ENCODE peak calls at places on chromosomes 7 and 10, in six cellular contexts. M is IMR-90, O is mesenchymal stem cell, X is neuronal stem cell, J is H1, L is H9. B is an unnamed sample.

GRCh38 chr10:132637477-132638129 is 100.0 kb downstream of the INPP5A start:
- DNase-seq in J (no peak), M (peak), L (peak), X (peak), O (peak), B (peak)

GRCh38 chr10:114916653-114917052 is 21.3 kb upstream of the TRUB1 start:
- DNase-seq in X (no peak), M (no peak), L (no peak), J (no peak), O (no peak), B (no peak)

GRCh38 chr10:114611617-114612016 is 46.5 kb downstream of the ABLIM1 start:
- DNase-seq in X (no peak), J (no peak), M (peak), L (no peak), O (peak), B (no peak)

GRCh38 chr10:128633864-128634541 is 507.8 kb upstream of the MKI67 start:
- DNase-seq in J (no peak), X (no peak), L (no peak), O (no peak), M (no peak), B (no peak)

GRCh38 chr7:39951156-39951942 is 1.3 kb downstream of the CDK13 start:
- DNase-seq in J (no peak), O (peak), M (peak), X (peak), L (peak), B (peak)

GRCh38 chr10:13120786-13121499 is 21.0 kb downstream of the OPTN start:
- DNase-seq in J (no peak), X (no peak), L (no peak), M (no peak), O (no peak), B (no peak)

GRCh38 chr7:136009488-136010079 is 32.4 kb upstream of the MTPN start:
- DNase-seq in O (peak), L (no peak), X (peak), J (no peak), M (peak), B (peak)

GRCh38 chr10:7311256-7312178 is 99.3 kb downstream of the SFMBT2 start:
- DNase-seq in J (no peak), L (no peak), M (peak), O (peak), X (no peak), B (no peak)

GRCh38 chr10:45461034-45461433 is 87.0 kb downstream of the ALOX5 start:
- DNase-seq in L (no peak), O (no peak), X (no peak), J (no peak), M (peak), B (peak)

GRCh38 chr10:46556515-46557318 is at the start of gene GPRIN2:
- DNase-seq in O (no peak), X (peak), L (peak), M (no peak), J (peak), B (no peak)

GRCh38 chr7:99312316-99313203 is 13.1 kb upstream of the ARPC1A start:
- DNase-seq in M (peak), J (no peak), O (peak), L (peak), X (peak), B (peak)

GRCh38 chr10:77287647-77288120 is 349.9 kb downstream of the KCNMA1 start:
- DNase-seq in M (no peak), L (no peak), O (peak), X (no peak), J (no peak), B (no peak)

GRCh38 chr10:101721806-101722205 is 26.8 kb upstream of the FBXW4 start:
- DNase-seq in J (no peak), L (no peak), M (no peak), X (no peak), O (no peak), B (peak)

GRCh38 chr10:58807631-58808024 is 295.0 kb downstream of the BICC1 start:
- DNase-seq in O (no peak), X (no peak), J (no peak), L (no peak), M (peak), B (no peak)

GRCh38 chr7:95976369-95976768 is 204.0 kb downstream of the DYNC1I1 start:
- DNase-seq in X (no peak), J (no peak), O (no peak), M (no peak), L (no peak), B (no peak)

GRCh38 chr10:63268798-63269503 is 135.8 kb downstream of the NRBF2 start:
- DNase-seq in L (peak), O (peak), J (peak), X (peak), M (peak), B (peak)

GRCh38 chr7:122942765-122943164 is 52.7 kb downstream of the TAS2R16 start:
- DNase-seq in O (no peak), X (no peak), J (no peak), M (no peak), L (no peak), B (no peak)

GRCh38 chr7:122944682-122945303 is 50.7 kb downstream of the TAS2R16 start:
- DNase-seq in L (no peak), M (no peak), O (no peak), J (no peak), X (no peak), B (no peak)

DNA sequence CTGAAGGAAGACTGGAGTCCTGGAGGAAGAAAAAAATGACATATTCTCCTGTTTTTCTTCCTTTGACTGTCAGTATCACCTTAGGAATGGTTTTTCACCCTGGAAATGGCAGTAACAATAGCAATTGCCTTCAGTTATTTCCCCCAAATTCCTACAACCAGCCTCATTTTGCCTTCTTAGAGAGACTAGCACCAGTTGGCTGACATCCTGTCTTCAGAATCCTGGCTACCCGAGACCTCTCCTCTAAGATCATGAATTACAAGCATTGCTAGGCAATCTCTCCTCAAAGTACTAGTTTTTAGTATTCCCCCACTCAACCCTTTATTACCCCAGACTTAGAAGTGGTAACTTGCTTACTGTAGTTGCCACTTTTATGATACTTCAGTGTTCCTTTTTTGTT is 53.4 kb downstream of the TAS2R16 start:
- DNase-seq in O (no peak), M (no peak), X (no peak), L (no peak), J (no peak), B (no peak)
- H4K91ac ChIP-seq in O (no peak), M (no peak), X (no peak), L (no peak), J (no peak), B (no peak)

DNA sequence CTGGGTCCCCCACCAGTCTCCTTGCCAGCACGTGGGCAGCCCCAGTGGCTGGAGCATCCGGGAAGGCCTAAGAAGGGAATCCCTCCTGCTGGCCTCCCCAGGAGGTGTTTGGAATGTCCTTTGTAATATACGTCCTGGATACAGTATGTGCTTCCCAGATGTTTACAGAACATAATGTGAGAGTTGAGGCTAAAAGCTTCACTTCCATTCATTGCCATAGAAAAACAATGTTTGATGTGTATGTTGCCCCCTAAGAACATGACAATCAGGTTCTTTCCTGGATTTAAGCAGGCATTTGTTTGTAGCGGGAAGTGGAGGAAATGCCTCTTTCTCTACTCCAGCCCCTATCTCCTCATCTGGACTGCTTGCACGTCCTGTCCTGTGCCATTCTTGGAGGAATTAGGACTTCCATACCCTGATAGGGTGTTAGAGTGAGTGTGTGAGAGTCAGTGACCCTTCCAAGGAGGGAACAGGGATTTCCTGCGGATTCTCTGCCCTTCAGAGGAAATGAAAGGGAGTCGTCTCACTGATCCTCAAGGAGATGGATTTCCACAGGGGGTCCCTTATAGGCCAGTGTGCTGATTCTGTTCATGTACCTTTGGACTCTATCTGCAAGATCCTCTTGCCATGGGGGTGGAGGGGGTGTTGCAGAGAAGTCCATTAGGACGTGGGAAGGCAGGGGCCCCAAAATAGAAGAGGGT is 1.2 kb downstream of the IGFBP1 start:
- DNase-seq in X (no peak), L (no peak), J (no peak), M (no peak), O (peak), B (no peak)
- H4K91ac ChIP-seq in X (no peak), L (no peak), J (no peak), M (no peak), O (no peak), B (no peak)

GRCh38 chr7:50309736-50310135 is 5.2 kb downstream of the IKZF1 start:
- DNase-seq in L (no peak), X (no peak), O (no peak), J (no peak), M (no peak), B (no peak)

GRCh38 chr7:50312589-50313162 is 8.2 kb downstream of the IKZF1 start:
- DNase-seq in X (no peak), M (no peak), J (no peak), O (no peak), L (no peak), B (no peak)

GRCh38 chr7:50310361-50310760 is 5.8 kb downstream of the IKZF1 start:
- DNase-seq in O (no peak), X (no peak), M (no peak), L (no peak), J (no peak), B (no peak)

GRCh38 chr7:50314778-50315177 is 10.3 kb downstream of the IKZF1 start:
- DNase-seq in M (no peak), L (no peak), X (no peak), J (no peak), O (no peak), B (no peak)

GRCh38 chr7:50312176-50312575 is 7.7 kb downstream of the IKZF1 start:
- DNase-seq in X (no peak), M (no peak), O (no peak), L (no peak), J (no peak), B (no peak)
- H4K91ac ChIP-seq in X (no peak), M (no peak), O (no peak), L (no peak), J (no peak), B (no peak)

GRCh38 chr10:105611244-105611798 is 970.2 kb downstream of the SORCS3 start:
- DNase-seq in O (no peak), M (no peak), L (no peak), X (no peak), J (no peak), B (no peak)

GRCh38 chr10:105615986-105616385 is 974.9 kb downstream of the SORCS3 start:
- DNase-seq in M (no peak), L (no peak), J (no peak), O (no peak), X (no peak), B (no peak)
- H4K91ac ChIP-seq in M (no peak), L (no peak), J (no peak), O (no peak), X (no peak), B (no peak)

GRCh38 chr10:124601016-124601415 is 139.4 kb downstream of the LHPP start:
- DNase-seq in O (no peak), X (no peak), L (no peak), M (no peak), J (no peak), B (no peak)

GRCh38 chr10:124602646-124603365 is 141.2 kb downstream of the LHPP start:
- DNase-seq in L (no peak), M (no peak), J (no peak), X (no peak), O (no peak), B (no peak)

GRCh38 chr10:124602121-124602561 is 140.5 kb downstream of the LHPP start:
- DNase-seq in X (no peak), M (no peak), O (no peak), L (no peak), J (no peak), B (no peak)

GRCh38 chr10:124600051-124600880 is 138.6 kb downstream of the LHPP start:
- DNase-seq in M (no peak), L (no peak), X (no peak), J (no peak), O (no peak), B (no peak)

DNA sequence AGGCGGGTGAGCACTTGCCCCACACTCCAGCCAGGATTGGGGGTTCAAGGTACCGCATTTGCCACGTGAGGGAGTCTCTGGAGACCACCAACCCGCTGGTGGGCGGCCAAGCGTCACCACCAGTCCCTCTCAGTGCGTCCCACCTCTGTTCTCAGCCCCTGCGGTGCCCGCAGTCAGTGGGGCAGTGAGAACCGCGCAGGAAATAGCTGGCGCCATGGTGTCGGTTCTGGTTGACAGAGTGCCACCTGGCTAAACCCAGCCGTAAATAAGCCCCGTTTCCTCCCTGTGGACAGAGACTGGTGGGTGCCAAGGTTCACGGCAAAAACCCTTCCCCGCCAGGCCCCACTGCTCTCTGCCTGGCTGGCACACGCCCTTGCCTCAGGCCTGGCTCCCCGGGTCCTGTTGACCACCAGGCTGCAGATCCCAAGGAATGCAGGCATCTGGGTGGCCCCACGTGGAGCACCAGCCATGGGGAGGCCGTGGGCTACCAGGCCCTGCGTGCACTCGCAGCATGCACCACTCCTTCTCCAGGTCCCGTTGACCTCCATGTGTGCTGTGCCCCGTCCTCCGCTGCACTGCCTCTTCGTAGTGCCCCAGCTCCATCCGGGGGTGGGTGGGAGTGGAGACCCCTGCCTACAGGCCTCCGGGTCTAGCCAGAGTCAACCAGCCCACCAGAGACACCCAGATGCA is 140.0 kb downstream of the LHPP start:
- DNase-seq in O (no peak), X (no peak), L (no peak), M (no peak), J (no peak), B (no peak)
- H4K91ac ChIP-seq in O (no peak), X (no peak), L (no peak), M (no peak), J (no peak), B (no peak)